ENCODE peak calls at places on chromosomes 7 and 10, in four cellular contexts. T is T-helper 22 cell; I is WTC11; C is stimulated activated CD4-positive, alpha-beta T cell treated with anti-CD3 and anti-CD28 coated beads, TNF-alpha, amount 100 ng/mL, for 4 hours. W is an unnamed sample.

GRCh38 chr10:72308320-72308987 is 34.7 kb downstream of the DDIT4 start:
- DNase-seq in I (no peak), C (no peak), T (no peak), W (peak; percentile 96)

GRCh38 chr7:139594911-139595476 is 71.5 kb downstream of the CLEC2L start:
- DNase-seq in T (no peak), C (no peak), I (no peak), W (no peak)

GRCh38 chr10:112307631-112308502 is 24.7 kb downstream of the TECTB start:
- DNase-seq in I (peak; percentile 79), C (no peak), T (no peak), W (peak; percentile 5)

GRCh38 chr10:71618598-71618997 is 101.0 kb downstream of the C10orf105 start:
- DNase-seq in C (no peak), I (no peak), T (no peak), W (no peak)

GRCh38 chr10:22803201-22803895 is 89.0 kb upstream of the PIP4K2A start:
- DNase-seq in C (no peak), T (no peak), I (no peak), W (no peak)

GRCh38 chr10:21969326-21970287 is 33.9 kb downstream of the DNAJC1 start:
- DNase-seq in C (no peak), I (no peak), T (no peak), W (peak; percentile 38)

GRCh38 chr7:46485481-46486065 is 564.5 kb upstream of the IGFBP3 start:
- DNase-seq in C (no peak), T (no peak), I (no peak), W (peak; percentile 99)

GRCh38 chr10:82221750-82222149 is 346.8 kb downstream of the NRG3 start:
- DNase-seq in C (no peak), I (no peak), T (no peak), W (no peak)